ENCODE peak calls at places on chromosomes 3 and 15, in five cellular contexts. C, J, O, I and N are unnamed samples.

GRCh38 chr3:73435055-73435454 is 189.7 kb downstream of the PDZRN3 start:
- DNase-seq in C (no peak), J (no peak), O (no peak), I (no peak), N (no peak)

GRCh38 chr3:140910860-140911259 is 30.8 kb upstream of the SLC25A36 start:
- DNase-seq in C (peak; percentile 9), J (no peak), O (no peak), I (no peak), N (no peak)

GRCh38 chr3:46496745-46497555 is 826 bp upstream of the RTP3 start:
- DNase-seq in C (peak; percentile 32), J (peak; percentile 23), O (no peak), I (peak; percentile 36), N (no peak)

GRCh38 chr3:156633335-156633734 is 41.1 kb upstream of the TIPARP start:
- DNase-seq in C (no peak), J (no peak), O (no peak), I (no peak), N (no peak)

GRCh38 chr3:152968388-152969024 is 133.6 kb downstream of the P2RY1 start:
- DNase-seq in C (no peak), J (no peak), O (no peak), I (no peak), N (no peak)

GRCh38 chr3:115857518-115858136 is 234.3 kb downstream of the GAP43 start:
- DNase-seq in C (no peak), J (no peak), O (no peak), I (no peak), N (no peak)

GRCh38 chr15:87704276-87704675 is 552.3 kb downstream of the NTRK3 start:
- DNase-seq in C (no peak), J (no peak), O (no peak), I (no peak), N (no peak)

GRCh38 chr15:70431854-70432253 is 331.5 kb downstream of the UACA start:
- DNase-seq in C (no peak), J (no peak), O (no peak), I (no peak), N (no peak)

GRCh38 chr15:65096481-65097385 is 18.3 kb downstream of the UBAP1L start:
- DNase-seq in C (no peak), J (no peak), O (no peak), I (no peak), N (no peak)

GRCh38 chr3:80355144-80355543 is 587.3 kb upstream of the ROBO1 start:
- DNase-seq in C (no peak), J (no peak), O (no peak), I (no peak), N (no peak)

GRCh38 chr3:39098473-39099000 is 8.9 kb downstream of the GORASP1 start:
- DNase-seq in C (no peak), J (no peak), O (no peak), I (no peak), N (no peak)

GRCh38 chr3:161415506-161416231 is 44.4 kb upstream of the SPTSSB start:
- DNase-seq in C (no peak), J (no peak), O (no peak), I (no peak), N (no peak)

GRCh38 chr3:25021816-25022215 is 406.2 kb upstream of the RARB start:
- DNase-seq in C (peak; percentile 16), J (no peak), O (no peak), I (no peak), N (no peak)

GRCh38 chr3:10395671-10396070 is 74.8 kb upstream of the SEC13 start:
- DNase-seq in C (peak; percentile 24), J (no peak), O (no peak), I (peak; percentile 55), N (no peak)

GRCh38 chr3:159884661-159885402 is 103.8 kb upstream of the IL12A start:
- DNase-seq in C (peak; percentile 61), J (no peak), O (no peak), I (peak; percentile 36), N (no peak)

GRCh38 chr3:140022061-140022781 is 87.2 kb downstream of the CLSTN2 start:
- DNase-seq in C (no peak), J (no peak), O (no peak), I (no peak), N (no peak)

GRCh38 chr15:78000927-78001249 is 76.6 kb downstream of the TBC1D2B start:
- DNase-seq in C (no peak), J (no peak), O (no peak), I (no peak), N (no peak)